ENCODE peak calls at places on chromosomes 6 and 20, in nine cellular contexts. X is heart left ventricle, G is PC-9, M is astrocyte of the spinal cord, R is adrenal gland, V is AG04449, Y is coronary artery, E is Panc1, B is sigmoid colon. N is an unnamed sample.

GRCh38 chr6:29746846-29747687 is 23.8 kb downstream of the HLA-F start:
- DNase-seq in R (no peak), Y (no peak), G (no peak), B (no peak), M (no peak), E (no peak), V (no peak), X (no peak), N (no peak)

GRCh38 chr6:47822856-47823554 is 41.2 kb downstream of the OPN5 start:
- DNase-seq in M (peak; percentile 6), Y (no peak), X (no peak), G (no peak), R (no peak), B (no peak), E (no peak), V (no peak), N (no peak)

GRCh38 chr20:37640600-37641561 is 52.9 kb upstream of the CTNNBL1 start:
- DNase-seq in B (no peak), M (no peak), Y (no peak), G (no peak), X (no peak), V (no peak), E (no peak), R (peak; percentile 41), N (no peak)

GRCh38 chr20:36927704-36928103 is 23.8 kb downstream of the SAMHD1 start:
- DNase-seq in M (no peak), Y (no peak), X (no peak), B (no peak), G (no peak), E (no peak), V (no peak), R (no peak), N (no peak)

GRCh38 chr20:46221271-46221670 is 87.0 kb downstream of the CDH22 start:
- DNase-seq in X (no peak), Y (no peak), V (no peak), M (no peak), E (no peak), R (no peak), G (no peak), B (no peak), N (no peak)

GRCh38 chr6:133890941-133891813 is 2.3 kb downstream of the TCF21 start:
- DNase-seq in M (peak; percentile 54), B (peak; percentile 73), V (no peak), R (peak; percentile 11), E (no peak), Y (peak; percentile 76), G (no peak), X (no peak), N (no peak)

GRCh38 chr6:7697820-7698623 is 27.9 kb upstream of the BMP6 start:
- DNase-seq in R (peak; percentile 76), X (peak; percentile 41), E (no peak), V (peak; percentile 61), G (peak; percentile 89), M (peak; percentile 91), Y (no peak), B (peak; percentile 72), N (no peak)

GRCh38 chr6:119278625-119279024 is 70.9 kb downstream of the MAN1A1 start:
- DNase-seq in E (no peak), Y (no peak), X (no peak), V (no peak), B (no peak), M (no peak), R (no peak), G (peak; percentile 15), N (no peak)

GRCh38 chr6:4717856-4718255 is 58.3 kb upstream of the CDYL start:
- DNase-seq in E (no peak), M (no peak), Y (no peak), G (no peak), B (no peak), R (no peak), V (no peak), X (no peak), N (no peak)

GRCh38 chr6:157488635-157489226 is 107.7 kb downstream of the ZDHHC14 start:
- DNase-seq in R (no peak), Y (no peak), B (no peak), E (no peak), V (no peak), G (no peak), X (no peak), M (no peak), N (no peak)

GRCh38 chr20:90651-91050 is 3.2 kb downstream of the DEFB125 start:
- DNase-seq in R (no peak), M (no peak), Y (no peak), V (no peak), X (no peak), E (peak; percentile 20), B (no peak), G (no peak), N (no peak)

GRCh38 chr6:33885121-33886057 is 81.6 kb upstream of the MLN start:
- DNase-seq in V (no peak), M (peak; percentile 34), E (peak; percentile 22), B (no peak), X (no peak), G (no peak), R (peak; percentile 28), Y (no peak), N (no peak)

GRCh38 chr6:92559611-92560010 is 859.7 kb downstream of the EPHA7 start:
- DNase-seq in B (no peak), R (no peak), V (no peak), E (no peak), Y (no peak), X (no peak), M (no peak), G (no peak), N (no peak)

GRCh38 chr6:101777646-101778045 is 384.1 kb downstream of the GRIK2 start:
- DNase-seq in E (no peak), X (no peak), M (no peak), Y (no peak), R (no peak), G (no peak), V (no peak), B (no peak), N (no peak)

GRCh38 chr6:10954590-10955010 is 67.7 kb downstream of the SYCP2L start:
- DNase-seq in X (peak; percentile 59), M (peak; percentile 77), G (no peak), B (no peak), R (peak; percentile 76), E (peak; percentile 36), Y (no peak), V (peak; percentile 36), N (peak; percentile 78)

GRCh38 chr20:45358282-45359068 is 4.5 kb upstream of the SYS1 start:
- DNase-seq in R (peak; percentile 95), B (peak; percentile 98), G (no peak), X (peak; percentile 89), M (peak; percentile 60), Y (peak; percentile 93), E (no peak), V (no peak), N (no peak)

GRCh38 chr6:137923866-137924616 is 57.0 kb downstream of the TNFAIP3 start:
- DNase-seq in E (no peak), R (no peak), V (no peak), B (no peak), X (no peak), G (peak; percentile 70), Y (no peak), M (no peak), N (peak; percentile 41)

DNA sequence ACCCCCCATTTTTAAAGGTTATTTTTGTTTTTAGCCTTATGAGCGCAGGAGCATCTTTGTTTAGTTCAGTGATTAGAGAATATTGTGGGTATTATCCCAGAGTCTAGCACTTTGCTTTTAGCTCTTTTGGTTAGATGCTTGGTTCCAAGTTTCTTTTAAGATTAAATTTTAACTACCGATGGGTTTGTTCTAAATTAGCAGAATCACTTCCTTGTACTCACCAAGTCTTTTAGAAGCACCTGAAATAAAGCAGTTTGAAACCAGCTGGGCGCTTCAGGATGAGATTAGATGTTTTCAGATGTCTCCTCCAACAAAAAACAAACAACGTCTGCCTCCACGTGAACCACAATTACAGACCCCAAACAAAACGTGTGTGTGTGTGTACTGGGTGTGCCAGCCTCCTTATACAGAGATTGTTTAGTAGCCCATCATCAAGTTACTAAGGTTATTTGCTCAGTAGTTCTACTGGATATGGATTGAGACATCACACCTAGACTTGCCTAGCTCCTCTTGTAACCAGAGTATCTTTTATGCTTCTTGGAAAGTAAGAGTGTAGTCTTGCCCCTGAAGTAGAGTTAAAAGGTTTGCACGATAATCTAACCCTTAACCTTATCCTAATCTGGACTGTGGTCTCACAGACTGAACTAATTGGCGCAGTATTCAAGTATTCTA is 2.2 kb downstream of the DSTN start:
- DNase-seq in G (peak; percentile 54), Y (no peak), E (no peak), B (no peak), V (no peak), M (no peak), X (no peak), R (no peak), N (no peak)
- H3K4me3 ChIP-seq in G (peak overlapping the region; percentile 95), Y (peak overlapping the region; percentile 100), E (peak overlapping the region; percentile 95), B (peak overlapping the region; percentile 97), V (peak overlapping the region; percentile 82), M (peak overlapping the region; percentile 79), X (peak overlapping the region; percentile 88), R (no peak overlapping the region), N (no peak overlapping the region)

DNA sequence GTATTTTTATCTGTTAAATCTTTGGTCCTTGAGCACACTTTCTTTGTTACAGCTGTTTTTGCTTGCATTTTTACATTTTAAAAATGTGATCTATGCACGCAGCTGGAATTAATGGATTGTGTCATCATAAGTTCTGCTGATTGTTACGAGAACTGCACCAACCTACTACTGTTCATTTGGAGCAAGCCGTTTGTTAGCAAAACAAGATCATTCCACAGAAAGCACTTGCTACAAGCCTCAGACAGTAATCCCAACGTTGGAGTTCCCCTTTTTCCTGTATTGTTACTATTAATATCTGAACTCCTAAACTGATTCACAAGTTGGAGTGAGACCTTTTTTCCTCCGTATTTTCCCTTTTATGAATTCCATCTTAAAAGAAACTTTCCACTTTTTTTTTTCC is 3.5 kb downstream of the TENT5A start:
- DNase-seq in B (no peak), V (no peak), M (no peak), X (no peak), Y (no peak), G (no peak), E (no peak), R (no peak), N (no peak)
- H3K4me3 ChIP-seq in B (peak overlapping the region; percentile 81), V (peak overlapping the region; percentile 96), M (peak overlapping the region; percentile 89), X (peak overlapping the region; percentile 90), Y (peak overlapping the region; percentile 90), G (no peak overlapping the region), E (no peak overlapping the region), R (no peak overlapping the region), N (no peak overlapping the region)

GRCh38 chr6:109379706-109380105 is 2.6 kb downstream of the CD164 start:
- DNase-seq in X (no peak), Y (no peak), E (no peak), R (no peak), V (peak; percentile 46), M (peak; percentile 22), B (no peak), G (no peak), N (no peak)
- H3K4me3 ChIP-seq in X (peak overlapping the region; percentile 95), Y (peak overlapping the region; percentile 96), E (peak overlapping the region; percentile 73), R (no peak overlapping the region), V (peak overlapping the region; percentile 93), M (peak overlapping the region; percentile 92), B (peak overlapping the region; percentile 70), G (peak overlapping the region; percentile 77), N (peak overlapping the region; percentile 92)

DNA sequence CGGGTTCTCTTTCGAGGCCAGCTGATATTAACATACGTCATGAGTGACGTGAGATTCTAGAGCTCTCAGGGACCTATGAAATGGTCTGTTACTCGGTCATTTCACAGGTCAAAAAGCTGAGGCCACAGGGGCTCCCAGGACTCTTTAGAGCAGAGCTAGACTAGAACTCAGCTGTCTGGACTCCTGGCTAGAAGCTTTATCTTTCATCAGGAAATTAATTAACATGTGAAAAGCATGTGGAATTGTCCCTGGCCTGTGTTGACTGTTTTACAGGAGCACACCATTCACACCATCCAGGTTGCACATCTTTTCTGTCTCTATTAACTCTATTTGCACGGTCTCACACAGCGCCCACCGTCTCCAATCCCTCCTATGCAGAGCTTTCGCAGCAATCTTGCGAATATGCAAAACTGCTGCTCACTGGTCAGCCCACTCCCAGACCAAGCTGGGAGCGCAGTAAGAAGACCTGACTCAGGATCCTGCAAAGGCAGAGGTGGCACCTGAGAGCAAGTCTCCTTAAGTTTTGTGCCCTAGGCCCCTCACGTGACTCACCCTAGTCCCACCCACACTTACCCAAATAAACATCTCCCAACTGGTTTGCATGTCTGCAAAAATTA is 522.5 kb downstream of the CD83 start:
- DNase-seq in R (no peak), B (no peak), M (no peak), G (no peak), V (no peak), X (no peak), Y (no peak), E (no peak), N (no peak)
- H3K4me3 ChIP-seq in R (no peak overlapping the region), B (no peak overlapping the region), M (no peak overlapping the region), G (no peak overlapping the region), V (no peak overlapping the region), X (no peak overlapping the region), Y (no peak overlapping the region), E (no peak overlapping the region), N (no peak overlapping the region)